ENCODE peak calls at places on chromosomes 7 and 10, in four cellular contexts. R, V, Q and J are unnamed samples.
A peak's percentile ranks its signal among the peaks of the same experiment; 100 is the strongest.

GRCh38 chr10:73924935-73925334 is 14.0 kb downstream of the PLAU start:
- DNase-seq in R (no peak), V (no peak), Q (no peak), J (no peak)

GRCh38 chr10:38032881-38033280 is 22.4 kb downstream of the ZNF33A start:
- DNase-seq in R (no peak), V (no peak), Q (no peak), J (no peak)

GRCh38 chr10:72742077-72742476 is 50.1 kb downstream of the MCU start:
- DNase-seq in R (no peak), V (no peak), Q (no peak), J (no peak)

GRCh38 chr7:106018566-106019338 is 55.7 kb downstream of the CDHR3 start:
- DNase-seq in R (no peak), V (no peak), Q (peak; percentile 77), J (peak; percentile 70)

GRCh38 chr10:86234553-86235270 is 131.9 kb downstream of the GRID1 start:
- DNase-seq in R (no peak), V (no peak), Q (no peak), J (no peak)

GRCh38 chr7:29276806-29277205 is 82.2 kb downstream of the CHN2 start:
- DNase-seq in R (no peak), V (no peak), Q (no peak), J (no peak)

GRCh38 chr10:104334965-104335650 is 3.2 kb downstream of the ITPRIP start:
- DNase-seq in R (no peak), V (no peak), Q (no peak), J (no peak)

GRCh38 chr7:99032928-99033327 is 111.0 kb downstream of the SMURF1 start:
- DNase-seq in R (no peak), V (no peak), Q (no peak), J (no peak)

GRCh38 chr7:36034020-36034419 is 119.0 kb upstream of the EEPD1 start:
- DNase-seq in R (no peak), V (peak; percentile 61), Q (no peak), J (peak; percentile 49)

DNA sequence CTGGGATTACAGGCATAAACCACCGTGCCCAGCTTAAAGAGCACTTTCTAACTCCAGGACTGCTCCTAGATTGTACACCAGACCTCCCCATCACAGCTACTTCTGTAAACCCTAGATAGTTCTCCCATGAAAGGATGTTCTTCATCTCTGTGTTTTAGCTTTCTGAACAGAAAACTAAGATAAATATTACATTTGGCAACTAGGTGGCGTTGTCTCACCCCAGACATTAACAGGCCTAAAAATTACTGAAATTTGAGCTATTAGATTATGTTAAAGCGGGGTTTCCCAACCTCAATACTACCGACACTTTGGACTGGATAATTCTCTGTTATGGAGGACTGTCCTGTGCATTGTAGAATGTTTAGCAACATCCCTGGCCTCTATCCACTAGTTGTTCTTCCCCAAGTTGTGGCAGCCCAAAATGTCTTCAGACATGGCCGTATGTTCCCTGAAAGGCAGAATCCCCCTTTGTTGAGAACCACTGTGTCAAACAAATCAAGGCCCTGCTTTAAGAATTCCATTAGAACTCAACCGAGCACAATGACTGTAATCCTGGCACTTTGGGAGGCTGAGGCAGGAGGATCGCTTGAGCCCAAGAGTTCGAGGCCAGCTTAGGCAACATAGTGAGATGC is 19.1 kb downstream of the ATOH7 start:
- DNase-seq in R (no peak), V (peak; percentile 33), Q (peak; percentile 37), J (peak; percentile 67)
- TF ChIP-seq ELK1 in R (no peak), V (no peak), Q (no peak), J (no peak)

GRCh38 chr7:22332481-22332880 is 24.5 kb downstream of the RAPGEF5 start:
- DNase-seq in R (no peak), V (no peak), Q (no peak), J (no peak)

GRCh38 chr7:22329816-22330524 is 27.0 kb downstream of the RAPGEF5 start:
- DNase-seq in R (no peak), V (no peak), Q (no peak), J (no peak)

GRCh38 chr7:22330903-22331302 is 26.1 kb downstream of the RAPGEF5 start:
- DNase-seq in R (no peak), V (no peak), Q (no peak), J (no peak)

GRCh38 chr7:22333680-22334141 is 23.2 kb downstream of the RAPGEF5 start:
- DNase-seq in R (no peak), V (no peak), Q (no peak), J (no peak)

GRCh38 chr7:22331704-22332103 is 25.2 kb downstream of the RAPGEF5 start:
- DNase-seq in R (no peak), V (no peak), Q (no peak), J (no peak)
- TF ChIP-seq ELK1 in R (no peak), V (no peak), Q (no peak), J (no peak)

GRCh38 chr7:47619806-47620205 is 37.9 kb upstream of the TNS3 start:
- DNase-seq in R (no peak), V (no peak), Q (no peak), J (peak; percentile 38)

GRCh38 chr7:47622586-47622945 is 40.7 kb upstream of the TNS3 start:
- DNase-seq in R (no peak), V (no peak), Q (no peak), J (no peak)

GRCh38 chr7:47622946-47623640 is 41.2 kb upstream of the TNS3 start:
- DNase-seq in R (no peak), V (peak; percentile 75), Q (no peak), J (peak; percentile 97)

GRCh38 chr7:47621985-47622561 is 40.2 kb upstream of the TNS3 start:
- DNase-seq in R (no peak), V (no peak), Q (no peak), J (no peak)

GRCh38 chr7:47621347-47621746 is 39.4 kb upstream of the TNS3 start:
- DNase-seq in R (no peak), V (no peak), Q (no peak), J (no peak)
- TF ChIP-seq ELK1 in R (no peak), V (no peak), Q (no peak), J (no peak)

GRCh38 chr10:102523250-102524029 is 19.7 kb downstream of the SUFU start:
- DNase-seq in R (no peak), V (no peak), Q (no peak), J (peak; percentile 83)
- TF ChIP-seq ELK1 in R (no peak), V (no peak), Q (no peak), J (no peak)

GRCh38 chr7:44634839-44635591 is 28.6 kb downstream of the OGDH start:
- DNase-seq in R (no peak), V (no peak), Q (peak; percentile 66), J (no peak)
- TF ChIP-seq ELK1 in R (no peak), V (no peak), Q (no peak), J (no peak)

GRCh38 chr10:44966129-44966815 is 6.7 kb downstream of the RASSF4 start:
- DNase-seq in R (no peak), V (no peak), Q (no peak), J (no peak)
- TF ChIP-seq ELK1 in R (no peak), V (no peak), Q (no peak), J (no peak)

DNA sequence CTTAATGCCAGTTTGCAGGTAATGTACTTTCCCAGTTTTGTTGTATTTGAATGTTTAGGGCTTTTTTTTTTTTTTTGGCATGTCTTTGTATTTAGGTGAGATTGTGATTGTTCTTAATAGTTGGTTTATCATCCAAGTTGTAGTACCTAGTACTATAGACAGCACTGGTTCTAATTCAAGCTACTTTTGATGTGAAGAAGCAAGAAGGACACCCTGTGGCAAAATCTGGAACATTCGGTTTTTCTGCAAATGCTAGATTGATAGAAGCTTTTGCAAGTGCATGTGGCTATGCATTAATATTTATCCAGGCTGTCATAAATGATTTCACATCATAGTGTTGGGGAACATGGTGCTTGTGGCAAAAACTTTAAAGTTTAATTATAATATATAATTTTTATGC is 248.9 kb downstream of the FOXP2 start:
- DNase-seq in R (peak; percentile 15), V (peak; percentile 51), Q (no peak), J (peak; percentile 34)
- TF ChIP-seq ELK1 in R (no peak), V (no peak), Q (no peak), J (no peak)

DNA sequence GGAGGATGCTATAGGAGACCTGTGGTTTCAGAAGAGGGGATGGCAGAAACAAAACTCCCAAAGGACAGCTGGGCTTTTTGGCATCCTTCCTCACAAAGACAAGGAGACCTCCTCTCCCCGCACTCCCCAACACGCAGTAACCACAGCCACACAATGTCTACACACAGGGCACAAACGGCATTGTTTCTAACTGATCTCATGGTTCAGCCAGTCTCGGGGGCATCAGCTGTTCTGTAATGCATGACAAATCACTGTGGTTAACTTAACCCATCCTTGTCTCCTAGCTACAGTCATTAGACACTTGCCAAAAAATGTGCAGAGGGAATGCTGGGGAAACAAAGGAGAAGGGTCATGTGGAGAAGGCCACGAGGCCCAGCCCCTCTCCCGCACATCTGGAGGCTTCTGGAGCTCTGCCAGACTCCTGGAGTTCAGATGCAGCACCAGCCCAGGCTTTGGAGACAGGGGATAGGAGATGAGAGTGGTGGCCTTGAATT is 7.6 kb upstream of the ADAMTS14 start:
- DNase-seq in R (no peak), V (no peak), Q (peak; percentile 65), J (peak; percentile 95)
- TF ChIP-seq ELK1 in R (no peak), V (no peak), Q (no peak), J (no peak)